ENCODE peak calls at places on chromosomes 3 and 15, in ten cellular contexts. O is stromal cell of bone marrow; E is SW480; N is posterior cingulate gyrus; G is NB4; Y is upper lobe of right lung; Z is RCC 7860; X is NCI-H1092; F is Right ventricle myocardium superior; D is effector memory CD8-positive, alpha-beta T cell. M is an unnamed sample.

GRCh38 chr3:24628523-24629258 is 134.0 kb upstream of the THRB start:
- DNase-seq in Y (no peak), F (no peak), G (no peak), N (no peak), Z (no peak), O (peak), D (no peak), E (no peak), X (no peak), M (peak)

GRCh38 chr3:30702038-30702437 is 95.6 kb downstream of the TGFBR2 start:
- DNase-seq in O (no peak), E (no peak), Y (no peak), D (no peak), N (no peak), Z (no peak), G (no peak), X (no peak), F (no peak), M (no peak)

GRCh38 chr3:49668861-49669260 is 5.3 kb upstream of the APEH start:
- DNase-seq in Y (no peak), Z (peak), G (no peak), X (no peak), F (no peak), D (no peak), E (peak), N (no peak), O (no peak), M (no peak)

GRCh38 chr15:90664650-90665287 is 52.4 kb upstream of the BLM start:
- DNase-seq in F (peak), N (no peak), O (no peak), E (no peak), Y (peak), Z (no peak), X (no peak), G (peak), D (no peak), M (no peak)

GRCh38 chr3:66642484-66642883 is 141.7 kb upstream of the LRIG1 start:
- DNase-seq in F (no peak), G (no peak), X (no peak), Z (no peak), N (no peak), D (no peak), E (no peak), Y (no peak), O (no peak), M (no peak)

GRCh38 chr3:59101091-59101738 is 51.4 kb upstream of the CFAP20DC start:
- DNase-seq in O (peak), N (no peak), X (no peak), Z (no peak), E (no peak), D (no peak), Y (no peak), F (no peak), G (no peak), M (no peak)

GRCh38 chr3:12875857-12876451 is 34.6 kb upstream of the RPL32 start:
- DNase-seq in G (no peak), F (peak), X (no peak), Z (no peak), Y (no peak), E (no peak), D (no peak), O (no peak), N (peak), M (no peak)

GRCh38 chr15:31341501-31342195 is 15.0 kb downstream of the KLF13 start:
- DNase-seq in X (no peak), Z (no peak), Y (peak), E (no peak), O (no peak), G (no peak), N (no peak), F (no peak), D (peak), M (no peak)

GRCh38 chr3:60131607-60132006 is 1081.8 kb upstream of the CFAP20DC start:
- DNase-seq in X (no peak), N (no peak), F (no peak), D (no peak), G (no peak), E (no peak), O (no peak), Z (no peak), Y (no peak), M (no peak)